ENCODE peak calls at places on chromosome 4, in five cellular contexts. I is Caki2; C is activated naive CD4-positive, alpha-beta T cell treated with Interleukin-2 at 50 U/mL for 16 hours; B is transverse colon; W is suprapubic skin. F is an unnamed sample.

GRCh38 chr4:119709418-119709817 is 80.8 kb upstream of the PDE5A start:
- DNase-seq in C (no peak), W (no peak), I (no peak), B (no peak), F (no peak)

GRCh38 chr4:144169211-144169610 is 28.7 kb upstream of the GYPA start:
- DNase-seq in I (no peak), C (no peak), B (no peak), W (no peak), F (no peak)

GRCh38 chr4:149498246-149498645 is 317.4 kb downstream of the IQCM start:
- DNase-seq in I (no peak), B (no peak), C (no peak), W (no peak), F (no peak)

GRCh38 chr4:20106926-20107325 is 144.8 kb upstream of the SLIT2 start:
- DNase-seq in C (no peak), B (no peak), I (no peak), W (no peak), F (no peak)

GRCh38 chr4:83075696-83076095 is 38.8 kb downstream of the PLAC8 start:
- DNase-seq in C (no peak), I (peak), B (no peak), W (no peak), F (no peak)

GRCh38 chr4:88230399-88230798 is 54.0 kb downstream of the PPM1K start:
- DNase-seq in W (no peak), I (no peak), B (no peak), C (no peak), F (no peak)

GRCh38 chr4:53321151-53321987 is 44.5 kb downstream of the SCFD2 start:
- DNase-seq in W (no peak), I (peak), C (no peak), B (no peak), F (no peak)

GRCh38 chr4:109231331-109231730 is 71.1 kb downstream of the COL25A1 start:
- DNase-seq in C (no peak), I (no peak), B (no peak), W (no peak), F (no peak)

GRCh38 chr4:95602872-95603271 is 54.1 kb upstream of the UNC5C start:
- DNase-seq in C (no peak), W (no peak), I (no peak), B (no peak), F (no peak)